ENCODE peak calls at places on chromosome 2, in seven cellular contexts. J is A549, Q is coronary artery, V is GM20000, X is activated gamma-delta T cell, M is nucleus accumbens, L is hippocampal formation. U is an unnamed sample.

GRCh38 chr2:18077211-18077610 is 198.7 kb downstream of the KCNS3 start:
- DNase-seq in J (no peak), Q (no peak), V (no peak), X (no peak), M (no peak), L (no peak), U (no peak)

GRCh38 chr2:190948671-190949070 is 65.3 kb downstream of the STAT1 start:
- DNase-seq in J (no peak), Q (no peak), V (no peak), X (no peak), M (no peak), L (no peak), U (peak)

GRCh38 chr2:39313575-39313974 is 69.8 kb upstream of the CDKL4 start:
- DNase-seq in J (no peak), Q (no peak), V (no peak), X (no peak), M (no peak), L (no peak), U (no peak)

GRCh38 chr2:172893654-172894053 is 158.0 kb downstream of the RAPGEF4 start:
- DNase-seq in J (no peak), Q (no peak), V (no peak), X (no peak), M (no peak), L (no peak), U (no peak)

GRCh38 chr2:128439231-128440086 is 120.8 kb upstream of the HS6ST1 start:
- DNase-seq in J (no peak), Q (peak), V (no peak), X (no peak), M (no peak), L (no peak), U (no peak)

GRCh38 chr2:95062716-95063400 is 37.4 kb downstream of the MAL start:
- DNase-seq in J (no peak), Q (no peak), V (peak), X (no peak), M (no peak), L (peak), U (no peak)

GRCh38 chr2:68811364-68811763 is 59.8 kb downstream of the BMP10 start:
- DNase-seq in J (no peak), Q (no peak), V (no peak), X (no peak), M (no peak), L (no peak), U (peak)

GRCh38 chr2:25529034-25529433 is 144.3 kb downstream of the DTNB start:
- DNase-seq in J (no peak), Q (no peak), V (no peak), X (no peak), M (no peak), L (peak), U (no peak)

GRCh38 chr2:45585267-45585861 is 25.7 kb downstream of the SRBD1 start:
- DNase-seq in J (peak), Q (no peak), V (peak), X (no peak), M (no peak), L (peak), U (peak)

GRCh38 chr2:233922471-233922870 is 5.3 kb downstream of the TRPM8 start:
- DNase-seq in J (no peak), Q (no peak), V (no peak), X (no peak), M (no peak), L (no peak), U (no peak)

GRCh38 chr2:206481056-206481455 is 37.7 kb downstream of the ADAM23 start:
- DNase-seq in J (no peak), Q (no peak), V (no peak), X (no peak), M (no peak), L (no peak), U (no peak)

GRCh38 chr2:150619607-150620330 is 132.3 kb upstream of the RND3 start:
- DNase-seq in J (peak), Q (no peak), V (no peak), X (no peak), M (no peak), L (no peak), U (no peak)

GRCh38 chr2:159217661-159218060 is 68.8 kb downstream of the WDSUB1 start:
- DNase-seq in J (no peak), Q (no peak), V (no peak), X (no peak), M (no peak), L (no peak), U (no peak)

GRCh38 chr2:192697880-192698279 is 503.1 kb upstream of the TMEFF2 start:
- DNase-seq in J (no peak), Q (no peak), V (no peak), X (no peak), M (no peak), L (no peak), U (no peak)

GRCh38 chr2:163657257-163657656 is 78.6 kb downstream of the FIGN start:
- DNase-seq in J (no peak), Q (no peak), V (no peak), X (no peak), M (no peak), L (no peak), U (no peak)

GRCh38 chr2:29628078-29628765 is 293.2 kb downstream of the ALK start:
- DNase-seq in J (no peak), Q (no peak), V (no peak), X (no peak), M (no peak), L (peak), U (no peak)

GRCh38 chr2:20647764-20648164 is 3.1 kb downstream of the HS1BP3 start:
- DNase-seq in J (no peak), Q (no peak), V (no peak), X (no peak), M (no peak), L (no peak), U (no peak)

GRCh38 chr2:24399434-24400206 is 39.3 kb upstream of the ITSN2 start:
- DNase-seq in J (no peak), Q (no peak), V (no peak), X (no peak), M (no peak), L (no peak), U (no peak)

GRCh38 chr2:152558174-152559091 is 158.8 kb downstream of the PRPF40A start:
- DNase-seq in J (no peak), Q (no peak), V (no peak), X (no peak), M (no peak), L (peak), U (peak)

GRCh38 chr2:119371111-119371510 is 4.3 kb downstream of the DBI start:
- DNase-seq in J (no peak), Q (no peak), V (no peak), X (no peak), M (peak), L (peak), U (no peak)

GRCh38 chr2:25954199-25954752 is 28.0 kb downstream of the KIF3C start:
- DNase-seq in J (no peak), Q (no peak), V (no peak), X (no peak), M (no peak), L (no peak), U (no peak)

GRCh38 chr2:239378918-239379640 is 21.7 kb downstream of the HDAC4 start:
- DNase-seq in J (no peak), Q (no peak), V (no peak), X (no peak), M (no peak), L (no peak), U (no peak)

GRCh38 chr2:7736646-7737305 is 819.6 kb downstream of the RNF144A start:
- DNase-seq in J (peak), Q (no peak), V (no peak), X (no peak), M (no peak), L (no peak), U (no peak)

GRCh38 chr2:100380681-100381080 is 36.8 kb downstream of the CHST10 start:
- DNase-seq in J (no peak), Q (no peak), V (no peak), X (no peak), M (no peak), L (no peak), U (no peak)

GRCh38 chr2:135863231-135863630 is 13.0 kb downstream of the MCM6 start:
- DNase-seq in J (no peak), Q (no peak), V (no peak), X (no peak), M (no peak), L (no peak), U (no peak)

GRCh38 chr2:96687711-96688640 is 45.4 kb downstream of the FER1L5 start:
- DNase-seq in J (no peak), Q (no peak), V (no peak), X (no peak), M (no peak), L (no peak), U (no peak)

GRCh38 chr2:72533767-72534166 is 292.1 kb downstream of the EXOC6B start:
- DNase-seq in J (no peak), Q (no peak), V (no peak), X (no peak), M (no peak), L (no peak), U (peak)

GRCh38 chr2:180268006-180268405 is 260.9 kb upstream of the CWC22 start:
- DNase-seq in J (no peak), Q (no peak), V (no peak), X (no peak), M (no peak), L (no peak), U (no peak)

GRCh38 chr2:240792658-240793312 is 27.2 kb downstream of the KIF1A start:
- DNase-seq in J (no peak), Q (no peak), V (no peak), X (no peak), M (no peak), L (no peak), U (no peak)

GRCh38 chr2:212903413-212903812 is 248.0 kb downstream of the IKZF2 start:
- DNase-seq in J (no peak), Q (no peak), V (no peak), X (no peak), M (no peak), L (no peak), U (no peak)

GRCh38 chr2:26605195-26605968 is 35.8 kb downstream of the CIB4 start:
- DNase-seq in J (peak), Q (peak), V (peak), X (no peak), M (no peak), L (no peak), U (peak)

GRCh38 chr2:20490300-20491181 is 43.7 kb downstream of the RHOB start:
- DNase-seq in J (peak), Q (no peak), V (no peak), X (no peak), M (no peak), L (no peak), U (no peak)

GRCh38 chr2:37615808-37616673 is 55.4 kb downstream of the CDC42EP3 start:
- DNase-seq in J (no peak), Q (no peak), V (no peak), X (peak), M (no peak), L (no peak), U (no peak)

GRCh38 chr2:180781276-180781675 is 199.1 kb upstream of the UBE2E3 start:
- DNase-seq in J (no peak), Q (no peak), V (no peak), X (no peak), M (no peak), L (no peak), U (no peak)

GRCh38 chr2:54522624-54523281 is 66.6 kb downstream of the SPTBN1 start:
- DNase-seq in J (peak), Q (no peak), V (peak), X (no peak), M (no peak), L (no peak), U (peak)

GRCh38 chr2:72130671-72131360 is 16.8 kb downstream of the CYP26B1 start:
- DNase-seq in J (no peak), Q (peak), V (no peak), X (no peak), M (no peak), L (no peak), U (no peak)

GRCh38 chr2:33484042-33484621 is 7.7 kb downstream of the RASGRP3 start:
- DNase-seq in J (no peak), Q (no peak), V (no peak), X (no peak), M (no peak), L (no peak), U (peak)

GRCh38 chr2:160167089-160167488 is 33.0 kb downstream of the ITGB6 start:
- DNase-seq in J (no peak), Q (no peak), V (no peak), X (no peak), M (no peak), L (no peak), U (no peak)

GRCh38 chr2:86396304-86396785 is 44.8 kb upstream of the KDM3A start:
- DNase-seq in J (peak), Q (no peak), V (peak), X (no peak), M (peak), L (peak), U (peak)

U was measured in lung microvascular endothelial cell.